ENCODE peak calls at places on chromosome 12, in five cellular contexts. T is HCT116, E is GM12878, B is HepG2, Q is K562. K is an unnamed sample. For H3K4me1, the result is how much of the 10 kb centered on the place peaks cover.

GRCh38 chr12:49225551-49226166 is 36.8 kb upstream of the TUBA1A start:
- ATAC-seq in Q (peak), E (peak), T (peak), B (peak), K (no peak)

GRCh38 chr12:84696281-84696680 is 216.3 kb downstream of the SLC6A15 start:
- ATAC-seq in Q (no peak), E (no peak), B (no peak), T (no peak), K (no peak)

GRCh38 chr12:75457191-75457590 is 23.4 kb upstream of the GLIPR1 start:
- ATAC-seq in B (no peak), Q (no peak), E (no peak), T (no peak), K (no peak)

GRCh38 chr12:114480309-114481199 is 74.6 kb upstream of the TBX5 start:
- ATAC-seq in T (no peak), Q (no peak), E (no peak), B (no peak), K (peak)

GRCh38 chr12:105783983-105784947 is 354.5 kb downstream of the NUAK1 start:
- ATAC-seq in Q (no peak), E (peak), T (no peak), B (no peak), K (no peak)

GRCh38 chr12:53696655-53697321 is 20.9 kb upstream of the ATP5MC2 start:
- ATAC-seq in T (no peak), E (no peak), Q (no peak), B (no peak), K (no peak)

GRCh38 chr12:92696240-92696639 is 6.5 kb upstream of the PLEKHG7 start:
- ATAC-seq in E (no peak), Q (no peak), B (no peak), T (no peak), K (no peak)

GRCh38 chr12:29148065-29148957 is 767 bp upstream of the FAR2 start:
- ATAC-seq in Q (peak), B (no peak), T (peak), E (peak), K (peak)

GRCh38 chr12:67006612-67007011 is 262.5 kb upstream of the CAND1 start:
- ATAC-seq in B (no peak), T (no peak), E (no peak), Q (no peak), K (no peak)

GRCh38 chr12:95884998-95885397 is 26.2 kb downstream of the SNRPF start:
- ATAC-seq in T (no peak), B (no peak), E (no peak), Q (no peak), K (no peak)

GRCh38 chr12:114018669-114019068 is 52.5 kb upstream of the RBM19 start:
- ATAC-seq in T (no peak), E (no peak), Q (no peak), B (no peak), K (no peak)

GRCh38 chr12:64418209-64418608 is 14.0 kb downstream of the XPOT start:
- ATAC-seq in T (no peak), Q (no peak), B (no peak), E (no peak), K (no peak)

GRCh38 chr12:26196424-26196722 is 1.0 kb downstream of the SSPN start:
- ATAC-seq in Q (no peak), E (no peak), T (no peak), B (peak), K (peak)

GRCh38 chr12:60271816-60272215 is 676.0 kb downstream of the SLC16A7 start:
- ATAC-seq in B (no peak), E (no peak), Q (no peak), T (no peak), K (no peak)

GRCh38 chr12:66196806-66197205 is 7.8 kb downstream of the IRAK3 start:
- ATAC-seq in T (no peak), E (peak), Q (no peak), B (no peak), K (no peak)

GRCh38 chr12:39872425-39872824 is 233.5 kb downstream of the SLC2A13 start:
- ATAC-seq in E (no peak), T (no peak), B (no peak), Q (no peak), K (no peak)

GRCh38 chr12:63862187-63863107 is 17.9 kb downstream of the SRGAP1 start:
- ATAC-seq in Q (no peak), B (peak), E (no peak), T (peak), K (no peak)

GRCh38 chr12:112998997-112999767 is 20.9 kb downstream of the OAS2 start:
- ATAC-seq in E (peak), Q (no peak), B (no peak), T (no peak), K (no peak)

GRCh38 chr12:120684523-120684932 is 2.4 kb upstream of the MLEC start:
- ATAC-seq in B (no peak), T (no peak), Q (no peak), E (peak), K (no peak)

GRCh38 chr12:107365703-107366102 is 272.4 kb upstream of the CRY1 start:
- ATAC-seq in Q (no peak), T (no peak), E (no peak), B (no peak), K (no peak)

GRCh38 chr12:4159851-4160250 is 113.7 kb upstream of the CCND2 start:
- ATAC-seq in Q (no peak), B (no peak), E (no peak), T (no peak), K (no peak)

GRCh38 chr12:82517808-82518207 is 159.5 kb downstream of the METTL25 start:
- ATAC-seq in Q (no peak), T (peak), E (peak), B (peak), K (no peak)

GRCh38 chr12:121132601-121133481 is at the start of gene P2RX7:
- ATAC-seq in B (peak), Q (peak), E (peak), T (peak), K (peak)

GRCh38 chr12:38392584-38393144 is 76.1 kb downstream of the ALG10B start:
- ATAC-seq in T (no peak), E (peak), B (no peak), Q (no peak), K (no peak)

GRCh38 chr12:29429999-29430698 is 49.2 kb upstream of the ERGIC2 start:
- ATAC-seq in Q (no peak), B (no peak), E (no peak), T (no peak), K (no peak)

GRCh38 chr12:95115641-95116040 is 42.2 kb upstream of the NR2C1 start:
- ATAC-seq in T (no peak), Q (no peak), B (no peak), E (no peak), K (no peak)

GRCh38 chr12:11895421-11896064 is 175.2 kb upstream of the BCL2L14 start:
- ATAC-seq in T (no peak), B (no peak), Q (no peak), E (peak), K (no peak)

GRCh38 chr12:68939500-68939899 is 6.5 kb upstream of the CPM start:
- ATAC-seq in B (no peak), E (no peak), Q (no peak), T (no peak), K (no peak)

GRCh38 chr12:55659486-55660385 is 23.0 kb downstream of the OR10P1 start:
- ATAC-seq in Q (peak), E (peak), B (peak), T (peak), K (peak)

GRCh38 chr12:18103624-18104023 is 13.6 kb upstream of the RERGL start:
- ATAC-seq in E (no peak), Q (no peak), T (no peak), B (no peak), K (no peak)

GRCh38 chr12:96396209-96396608 is 4.0 kb downstream of the CDK17 start:
- ATAC-seq in Q (no peak), B (no peak), T (no peak), E (no peak), K (no peak)

GRCh38 chr12:106310687-106311086 is 8.2 kb downstream of the TCP11L2 start:
- ATAC-seq in T (no peak), B (no peak), E (no peak), Q (peak), K (no peak)

GRCh38 chr12:66446276-66446675 is 144.0 kb downstream of the HELB start:
- ATAC-seq in E (no peak), Q (no peak), B (no peak), T (peak), K (no peak)

GRCh38 chr12:23795494-23795893 is 154.0 kb downstream of the SOX5 start:
- ATAC-seq in Q (peak), E (peak), B (no peak), T (no peak), K (no peak)

GRCh38 chr12:2101359-2101758 is 48.6 kb downstream of the CACNA1C start:
- ATAC-seq in T (no peak), Q (no peak), E (no peak), B (no peak), K (no peak)

GRCh38 chr12:124020398-124021024 is 47.5 kb downstream of the ZNF664 start:
- ATAC-seq in Q (no peak), B (no peak), E (no peak), T (no peak), K (peak)

GRCh38 chr12:130675791-130676190 is 40.3 kb downstream of the RIMBP2 start:
- ATAC-seq in B (no peak), T (no peak), E (no peak), Q (no peak), K (no peak)

GRCh38 chr12:112988224-112988623 is 9.9 kb downstream of the OAS2 start:
- ATAC-seq in T (no peak), Q (no peak), E (peak), B (no peak), K (no peak)

GRCh38 chr12:89306827-89307498 is 45.3 kb downstream of the DUSP6 start:
- ATAC-seq in Q (no peak), T (no peak), B (no peak), E (no peak), K (no peak)

DNA sequence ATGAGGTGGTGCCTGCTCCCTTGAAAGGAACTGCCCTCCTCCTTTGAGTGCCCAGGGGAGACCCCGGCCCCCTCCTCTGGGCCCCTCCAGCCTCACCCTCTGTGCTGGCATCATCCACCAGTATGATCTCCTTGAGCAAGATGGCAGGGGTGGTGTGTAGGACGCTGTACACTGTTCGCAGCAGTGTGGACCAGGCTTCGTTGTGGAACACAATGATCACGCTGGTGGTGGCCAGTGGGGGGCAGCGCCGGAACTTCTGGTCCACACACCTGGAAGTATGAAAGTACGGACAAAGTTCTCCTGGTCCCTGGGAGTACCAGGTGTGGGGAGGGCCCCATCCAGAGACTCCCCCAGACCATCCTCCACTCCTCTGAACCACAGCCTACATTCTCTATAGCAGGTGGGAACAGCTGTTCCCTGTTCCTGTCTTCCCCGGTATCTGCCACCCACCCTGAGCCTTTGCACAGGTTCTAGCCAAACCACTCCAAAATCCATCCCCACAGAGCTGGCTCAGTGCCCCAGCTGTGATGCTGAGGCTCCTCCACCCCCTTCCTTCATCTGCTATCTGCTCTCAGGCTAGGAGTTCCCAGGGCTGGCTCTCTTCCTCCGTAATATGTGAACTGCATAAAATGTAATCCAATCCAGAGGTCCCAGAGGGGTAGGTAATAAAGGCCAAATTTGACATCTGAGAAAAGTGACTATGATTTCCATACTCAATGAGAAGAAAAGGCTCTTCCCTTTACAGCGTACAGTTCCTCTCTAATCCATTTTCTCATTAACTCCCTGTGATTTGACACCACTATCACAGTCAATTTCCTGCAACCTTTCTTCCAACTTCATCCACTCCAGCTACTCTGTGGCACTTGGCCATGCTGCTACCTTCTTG is 13.9 kb downstream of the GALNT6 start:
- ATAC-seq in E (no peak), Q (peak), B (no peak), T (no peak), K (no peak)
- H3K4me1 ChIP-seq in E (under half), Q (under half), B (under half), T (under half), K (under half)

GRCh38 chr12:125861299-125862281 is 796.4 kb downstream of the AACS start:
- ATAC-seq in B (no peak), Q (peak), E (no peak), T (no peak), K (peak)
- H3K4me3 ChIP-seq in B (no peak), Q (no peak), E (no peak), T (no peak), K (no peak)

GRCh38 chr12:111410229-111411186 is 4.8 kb downstream of the SH2B3 start:
- ATAC-seq in E (no peak), T (no peak), B (no peak), Q (peak), K (no peak)
- TF ChIP-seq POLR2AphosphoS5 in E (no peak), T (no peak), B (no peak), Q (no peak), K (no peak)

GRCh38 chr12:47752121-47752520 is 6.6 kb downstream of the RAPGEF3 start:
- ATAC-seq in Q (no peak), B (no peak), T (no peak), E (no peak), K (no peak)
- H3K4me1 ChIP-seq in Q (under half), B (under half), T (under half), E (under half), K (under half)